ENCODE peak calls at places on chromosomes 4 and X, in six cellular contexts. One of them, this sample, is unnamed.
A peak's percentile ranks its signal among the peaks of the same experiment; 100 is the strongest.

GRCh38 chr4:24372915-24373314 is 211.4 kb downstream of the DHX15 start:
- DNase-seq in Panc1: no peak
- DNase-seq in HFF-Myc: no peak
- DNase-seq in left ventricle myocardium inferior: no peak
- DNase-seq in neural crest cell: no peak
- DNase-seq in GM20000: no peak
- DNase-seq in this sample: no peak

GRCh38 chrX:119853449-119853848 is 686 bp upstream of the UPF3B start:
- DNase-seq in Panc1: no peak
- DNase-seq in HFF-Myc: no peak
- DNase-seq in left ventricle myocardium inferior: no peak
- DNase-seq in neural crest cell: no peak
- DNase-seq in GM20000: no peak
- DNase-seq in this sample: no peak

GRCh38 chr4:149555146-149555545 is 260.5 kb downstream of the IQCM start:
- DNase-seq in Panc1: no peak
- DNase-seq in HFF-Myc: no peak
- DNase-seq in left ventricle myocardium inferior: no peak
- DNase-seq in neural crest cell: no peak
- DNase-seq in GM20000: no peak
- DNase-seq in this sample: no peak

GRCh38 chr4:47674173-47674572 is 163.7 kb downstream of the CORIN start:
- DNase-seq in Panc1: no peak
- DNase-seq in HFF-Myc: no peak
- DNase-seq in left ventricle myocardium inferior: no peak
- DNase-seq in neural crest cell: no peak
- DNase-seq in GM20000: no peak
- DNase-seq in this sample: no peak

GRCh38 chrX:136950206-136950605 is 69.7 kb upstream of the RBMX start:
- DNase-seq in Panc1: no peak
- DNase-seq in HFF-Myc: no peak
- DNase-seq in left ventricle myocardium inferior: no peak
- DNase-seq in neural crest cell: no peak
- DNase-seq in GM20000: no peak
- DNase-seq in this sample: no peak

GRCh38 chr4:78168029-78168428 is 110.9 kb downstream of the FRAS1 start:
- DNase-seq in Panc1: no peak
- DNase-seq in HFF-Myc: no peak
- DNase-seq in left ventricle myocardium inferior: no peak
- DNase-seq in neural crest cell: no peak
- DNase-seq in GM20000: no peak
- DNase-seq in this sample: no peak

GRCh38 chr4:41146716-41147506 is 67.4 kb downstream of the APBB2 start:
- DNase-seq in Panc1: no peak
- DNase-seq in HFF-Myc: no peak
- DNase-seq in left ventricle myocardium inferior: no peak
- DNase-seq in neural crest cell: peak; percentile 65
- DNase-seq in GM20000: no peak
- DNase-seq in this sample: no peak

GRCh38 chr4:150156543-150156942 is 78.3 kb downstream of the DCLK2 start:
- DNase-seq in Panc1: no peak
- DNase-seq in HFF-Myc: no peak
- DNase-seq in left ventricle myocardium inferior: no peak
- DNase-seq in neural crest cell: no peak
- DNase-seq in GM20000: no peak
- DNase-seq in this sample: no peak

GRCh38 chrX:15750611-15751159 is 12.6 kb downstream of the CA5B start:
- DNase-seq in Panc1: no peak
- DNase-seq in HFF-Myc: no peak
- DNase-seq in left ventricle myocardium inferior: no peak
- DNase-seq in neural crest cell: no peak
- DNase-seq in GM20000: no peak
- DNase-seq in this sample: no peak

GRCh38 chr4:113885291-113885690 is 94.2 kb downstream of the ARSJ start:
- DNase-seq in Panc1: no peak
- DNase-seq in HFF-Myc: no peak
- DNase-seq in left ventricle myocardium inferior: no peak
- DNase-seq in neural crest cell: no peak
- DNase-seq in GM20000: no peak
- DNase-seq in this sample: no peak

GRCh38 chr4:73690051-73690744 is 50.2 kb upstream of the CXCL8 start:
- DNase-seq in Panc1: no peak
- DNase-seq in HFF-Myc: no peak
- DNase-seq in left ventricle myocardium inferior: no peak
- DNase-seq in neural crest cell: no peak
- DNase-seq in GM20000: no peak
- DNase-seq in this sample: no peak

GRCh38 chrX:70168238-70169188 is 8.8 kb upstream of the DGAT2L6 start:
- DNase-seq in Panc1: no peak
- DNase-seq in HFF-Myc: peak; percentile 14
- DNase-seq in left ventricle myocardium inferior: no peak
- DNase-seq in neural crest cell: no peak
- DNase-seq in GM20000: no peak
- DNase-seq in this sample: no peak

GRCh38 chr4:15423285-15423711 is 4.5 kb upstream of the C1QTNF7 start:
- DNase-seq in Panc1: no peak
- DNase-seq in HFF-Myc: no peak
- DNase-seq in left ventricle myocardium inferior: no peak
- DNase-seq in neural crest cell: no peak
- DNase-seq in GM20000: no peak
- DNase-seq in this sample: no peak

GRCh38 chrX:109312757-109313156 is 169.1 kb downstream of the GUCY2F start:
- DNase-seq in Panc1: no peak
- DNase-seq in HFF-Myc: no peak
- DNase-seq in left ventricle myocardium inferior: no peak
- DNase-seq in neural crest cell: no peak
- DNase-seq in GM20000: no peak
- DNase-seq in this sample: no peak

GRCh38 chr4:3244747-3245146 is 4.2 kb upstream of the MSANTD1 start:
- DNase-seq in Panc1: no peak
- DNase-seq in HFF-Myc: no peak
- DNase-seq in left ventricle myocardium inferior: no peak
- DNase-seq in neural crest cell: no peak
- DNase-seq in GM20000: no peak
- DNase-seq in this sample: no peak

GRCh38 chrX:10756365-10756915 is 136.1 kb upstream of the MID1 start:
- DNase-seq in Panc1: no peak
- DNase-seq in HFF-Myc: peak; percentile 52
- DNase-seq in left ventricle myocardium inferior: no peak
- DNase-seq in neural crest cell: no peak
- DNase-seq in GM20000: no peak
- DNase-seq in this sample: no peak

GRCh38 chr4:186345184-186345583 is 79.2 kb downstream of the F11 start:
- DNase-seq in Panc1: no peak
- DNase-seq in HFF-Myc: no peak
- DNase-seq in left ventricle myocardium inferior: no peak
- DNase-seq in neural crest cell: no peak
- DNase-seq in GM20000: no peak
- DNase-seq in this sample: no peak

GRCh38 chrX:69618803-69619202 is 2.9 kb downstream of the EDA start:
- DNase-seq in Panc1: no peak
- DNase-seq in HFF-Myc: no peak
- DNase-seq in left ventricle myocardium inferior: no peak
- DNase-seq in neural crest cell: no peak
- DNase-seq in GM20000: peak; percentile 11
- DNase-seq in this sample: no peak

GRCh38 chr4:114694770-114695169 is 96.2 kb downstream of the UGT8 start:
- DNase-seq in Panc1: peak; percentile 17
- DNase-seq in HFF-Myc: peak; percentile 3
- DNase-seq in left ventricle myocardium inferior: no peak
- DNase-seq in neural crest cell: no peak
- DNase-seq in GM20000: peak; percentile 7
- DNase-seq in this sample: no peak

GRCh38 chrX:118325453-118325852 is 20.5 kb upstream of the WDR44 start:
- DNase-seq in Panc1: no peak
- DNase-seq in HFF-Myc: no peak
- DNase-seq in left ventricle myocardium inferior: no peak
- DNase-seq in neural crest cell: no peak
- DNase-seq in GM20000: peak; percentile 10
- DNase-seq in this sample: no peak

GRCh38 chrX:17719651-17720050 is 17.6 kb upstream of the SCML1 start:
- DNase-seq in Panc1: no peak
- DNase-seq in HFF-Myc: no peak
- DNase-seq in left ventricle myocardium inferior: no peak
- DNase-seq in neural crest cell: no peak
- DNase-seq in GM20000: no peak
- DNase-seq in this sample: no peak

GRCh38 chrX:45849261-45849660 is 648.6 kb upstream of the DIPK2B start:
- DNase-seq in Panc1: no peak
- DNase-seq in HFF-Myc: peak; percentile 50
- DNase-seq in left ventricle myocardium inferior: no peak
- DNase-seq in neural crest cell: no peak
- DNase-seq in GM20000: peak; percentile 8
- DNase-seq in this sample: no peak

GRCh38 chr4:150078041-150078995 is at the start of gene DCLK2:
- DNase-seq in Panc1: no peak
- DNase-seq in HFF-Myc: no peak
- DNase-seq in left ventricle myocardium inferior: peak; percentile 88
- DNase-seq in neural crest cell: peak; percentile 66
- DNase-seq in GM20000: peak; percentile 73
- DNase-seq in this sample: no peak

GRCh38 chrX:39204945-39205344 is 403.7 kb downstream of the MID1IP1 start:
- DNase-seq in Panc1: no peak
- DNase-seq in HFF-Myc: no peak
- DNase-seq in left ventricle myocardium inferior: no peak
- DNase-seq in neural crest cell: no peak
- DNase-seq in GM20000: no peak
- DNase-seq in this sample: no peak

GRCh38 chr4:7061815-7062214 is 6.0 kb downstream of the GRPEL1 start:
- DNase-seq in Panc1: no peak
- DNase-seq in HFF-Myc: no peak
- DNase-seq in left ventricle myocardium inferior: no peak
- DNase-seq in neural crest cell: no peak
- DNase-seq in GM20000: no peak
- DNase-seq in this sample: no peak

GRCh38 chr4:152266831-152267480 is 268.9 kb downstream of the FBXW7 start:
- DNase-seq in Panc1: no peak
- DNase-seq in HFF-Myc: no peak
- DNase-seq in left ventricle myocardium inferior: no peak
- DNase-seq in neural crest cell: no peak
- DNase-seq in GM20000: no peak
- DNase-seq in this sample: no peak

GRCh38 chrX:144801786-144802185 is 445.5 kb upstream of the SPANXN1 start:
- DNase-seq in Panc1: no peak
- DNase-seq in HFF-Myc: no peak
- DNase-seq in left ventricle myocardium inferior: no peak
- DNase-seq in neural crest cell: no peak
- DNase-seq in GM20000: no peak
- DNase-seq in this sample: no peak

GRCh38 chr4:18934197-18934596 is 912.6 kb upstream of the LCORL start:
- DNase-seq in Panc1: no peak
- DNase-seq in HFF-Myc: no peak
- DNase-seq in left ventricle myocardium inferior: no peak
- DNase-seq in neural crest cell: no peak
- DNase-seq in GM20000: no peak
- DNase-seq in this sample: no peak

GRCh38 chrX:129961180-129962083 is 21.0 kb upstream of the BCORL1 start:
- DNase-seq in Panc1: no peak
- DNase-seq in HFF-Myc: no peak
- DNase-seq in left ventricle myocardium inferior: peak; percentile 44
- DNase-seq in neural crest cell: peak; percentile 23
- DNase-seq in GM20000: peak; percentile 82
- DNase-seq in this sample: peak; percentile 57

DNA sequence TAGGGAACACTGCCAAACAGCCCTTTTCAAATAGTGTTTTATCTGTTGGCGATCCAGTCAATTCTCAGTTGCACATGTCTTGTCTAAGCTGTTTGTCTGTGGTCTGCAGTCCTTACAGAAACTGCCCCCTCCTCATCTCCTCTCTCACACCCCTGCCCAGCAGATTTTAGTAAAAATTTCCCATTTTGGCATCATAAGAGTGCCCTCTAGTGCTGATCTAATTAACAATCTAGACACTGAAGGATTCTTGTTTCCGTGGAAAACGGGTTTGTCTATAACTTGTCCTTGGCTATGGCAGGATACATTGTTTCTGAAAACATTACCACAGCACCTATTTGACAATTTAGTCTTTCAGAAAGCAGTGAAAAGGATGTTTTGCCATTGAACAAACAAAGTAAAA is 227.2 kb upstream of the MBNL3 start:
- DNase-seq in Panc1: no peak
- DNase-seq in HFF-Myc: no peak
- DNase-seq in left ventricle myocardium inferior: no peak
- DNase-seq in neural crest cell: no peak
- DNase-seq in GM20000: no peak
- DNase-seq in this sample: no peak
- TF ChIP-seq CTCF in Panc1: peak; percentile 58
- TF ChIP-seq CTCF in HFF-Myc: no peak
- TF ChIP-seq CTCF in left ventricle myocardium inferior: no peak
- TF ChIP-seq CTCF in neural crest cell: peak; percentile 56
- TF ChIP-seq CTCF in GM20000: no peak
- TF ChIP-seq CTCF in this sample: no peak

DNA sequence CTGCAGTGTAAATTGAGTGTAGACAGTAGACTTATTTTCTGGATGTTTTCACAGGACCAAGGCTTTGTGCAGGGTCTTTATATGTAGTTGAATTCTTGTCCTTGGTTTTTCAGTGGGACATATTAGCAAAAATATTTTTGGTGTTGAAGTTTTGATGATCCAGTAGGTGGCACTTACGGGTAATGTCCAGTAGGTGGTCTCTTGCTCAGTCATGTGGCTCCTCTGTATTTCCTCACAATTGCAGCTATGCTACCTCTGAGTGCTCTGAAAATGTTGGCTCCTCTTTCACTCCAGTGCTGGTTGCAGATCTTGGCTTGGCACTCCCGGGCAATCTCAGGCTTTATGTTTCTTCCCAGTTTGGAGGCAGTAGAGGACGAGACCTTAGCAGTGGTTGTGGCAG is 419.8 kb upstream of the AMOT start:
- DNase-seq in Panc1: no peak
- DNase-seq in HFF-Myc: no peak
- DNase-seq in left ventricle myocardium inferior: no peak
- DNase-seq in neural crest cell: no peak
- DNase-seq in GM20000: no peak
- DNase-seq in this sample: no peak
- TF ChIP-seq CTCF in Panc1: peak; percentile 16
- TF ChIP-seq CTCF in HFF-Myc: no peak
- TF ChIP-seq CTCF in left ventricle myocardium inferior: no peak
- TF ChIP-seq CTCF in neural crest cell: peak; percentile 47
- TF ChIP-seq CTCF in GM20000: no peak
- TF ChIP-seq CTCF in this sample: no peak

GRCh38 chr4:115873048-115873447 is 759.6 kb upstream of the NDST4 start:
- DNase-seq in Panc1: no peak
- DNase-seq in HFF-Myc: no peak
- DNase-seq in left ventricle myocardium inferior: no peak
- DNase-seq in neural crest cell: no peak
- DNase-seq in GM20000: no peak
- DNase-seq in this sample: no peak
- TF ChIP-seq CTCF in Panc1: no peak
- TF ChIP-seq CTCF in HFF-Myc: no peak
- TF ChIP-seq CTCF in left ventricle myocardium inferior: no peak
- TF ChIP-seq CTCF in neural crest cell: no peak
- TF ChIP-seq CTCF in GM20000: no peak
- TF ChIP-seq CTCF in this sample: no peak

GRCh38 chr4:168674077-168674747 is 177.4 kb downstream of the PALLD start:
- DNase-seq in Panc1: no peak
- DNase-seq in HFF-Myc: no peak
- DNase-seq in left ventricle myocardium inferior: no peak
- DNase-seq in neural crest cell: no peak
- DNase-seq in GM20000: no peak
- DNase-seq in this sample: no peak
- TF ChIP-seq CTCF in Panc1: no peak
- TF ChIP-seq CTCF in HFF-Myc: no peak
- TF ChIP-seq CTCF in left ventricle myocardium inferior: no peak
- TF ChIP-seq CTCF in neural crest cell: no peak
- TF ChIP-seq CTCF in GM20000: no peak
- TF ChIP-seq CTCF in this sample: no peak

This sample was measured in natural killer cell.